ENCODE peak calls at places on chromosomes 5 and 9, in five cellular contexts. R, U, B, Z and O are unnamed samples.
A peak's percentile ranks its signal among the peaks of the same experiment; 100 is the strongest.

GRCh38 chr9:137789295-137789895 is 88.2 kb upstream of the CACNA1B start:
- DNase-seq in R (no peak), U (no peak), B (no peak), Z (no peak), O (no peak)

GRCh38 chr5:125142439-125142838 is 396.0 kb upstream of the ZNF608 start:
- DNase-seq in R (no peak), U (no peak), B (no peak), Z (no peak), O (no peak)

GRCh38 chr9:133979124-133979920 is 12.8 kb downstream of the VAV2 start:
- DNase-seq in R (no peak), U (no peak), B (no peak), Z (peak; percentile 64), O (no peak)

GRCh38 chr9:134291452-134291881 is 34.8 kb upstream of the RXRA start:
- DNase-seq in R (no peak), U (no peak), B (no peak), Z (peak; percentile 57), O (no peak)

GRCh38 chr5:181045316-181045715 is 5.2 kb downstream of the BTNL9 start:
- DNase-seq in R (no peak), U (no peak), B (no peak), Z (no peak), O (peak; percentile 52)

GRCh38 chr9:7147136-7148090 is 389.6 kb downstream of the KDM4C start:
- DNase-seq in R (peak; percentile 52), U (no peak), B (no peak), Z (peak; percentile 89), O (no peak)

GRCh38 chr5:174504266-174504726 is 220.1 kb upstream of the MSX2 start:
- DNase-seq in R (no peak), U (no peak), B (no peak), Z (no peak), O (peak; percentile 28)

GRCh38 chr9:112020680-112021596 is 124.3 kb downstream of the UGCG start:
- DNase-seq in R (no peak), U (no peak), B (no peak), Z (no peak), O (no peak)

GRCh38 chr9:121688149-121688680 is 36.8 kb downstream of the DAB2IP start:
- DNase-seq in R (no peak), U (no peak), B (no peak), Z (peak; percentile 11), O (no peak)

GRCh38 chr5:76960004-76960625 is 7.3 kb downstream of the CRHBP start:
- DNase-seq in R (no peak), U (no peak), B (no peak), Z (no peak), O (no peak)

GRCh38 chr9:68706579-68707201 is 1.6 kb downstream of the PIP5K1B start:
- DNase-seq in R (no peak), U (no peak), B (no peak), Z (no peak), O (no peak)

GRCh38 chr5:14167211-14167845 is 24.2 kb downstream of the TRIO start:
- DNase-seq in R (no peak), U (no peak), B (no peak), Z (no peak), O (no peak)

GRCh38 chr5:180785794-180786221 is 16.8 kb downstream of the MGAT1 start:
- DNase-seq in R (peak; percentile 63), U (peak; percentile 53), B (no peak), Z (no peak), O (no peak)

GRCh38 chr9:136525841-136526499 is 19.9 kb downstream of the NOTCH1 start:
- DNase-seq in R (no peak), U (peak; percentile 73), B (no peak), Z (no peak), O (no peak)

GRCh38 chr5:74503-75109 is 17.4 kb upstream of the PLEKHG4B start:
- DNase-seq in R (no peak), U (no peak), B (no peak), Z (no peak), O (peak; percentile 43)

GRCh38 chr9:130499804-130500263 is 55.1 kb downstream of the ASS1 start:
- DNase-seq in R (no peak), U (peak; percentile 76), B (peak; percentile 10), Z (no peak), O (no peak)

GRCh38 chr9:32672478-32672877 is 37.0 kb upstream of the TAF1L start:
- DNase-seq in R (no peak), U (no peak), B (no peak), Z (no peak), O (no peak)

GRCh38 chr5:163104496-163104895 is 332.9 kb upstream of the CCNG1 start:
- DNase-seq in R (no peak), U (no peak), B (peak; percentile 6), Z (no peak), O (no peak)